ENCODE peak calls at places on chromosomes 5 and 9, in seven cellular contexts. A is amygdala; J is CD8-positive, alpha-beta memory T cell; X is cardiac fibroblast; L is fibroblast of pulmonary artery; Y is A549; C is cardiac muscle cell. P is an unnamed sample.

GRCh38 chr9:134224130-134224826 is 59.9 kb upstream of the RNU6ATAC start:
- DNase-seq in A (no peak), J (no peak), X (no peak), L (no peak), Y (no peak), C (no peak), P (no peak)

GRCh38 chr5:65190328-65191053 is 291.2 kb downstream of the ADAMTS6 start:
- DNase-seq in A (no peak), J (no peak), X (peak; percentile 99), L (peak; percentile 95), Y (no peak), C (peak; percentile 89), P (no peak)

GRCh38 chr5:78757269-78758053 is 108.9 kb upstream of the LHFPL2 start:
- DNase-seq in A (no peak), J (no peak), X (peak; percentile 81), L (peak; percentile 51), Y (no peak), C (peak; percentile 72), P (no peak)

GRCh38 chr9:127224883-127225739 is 39.5 kb upstream of the GARNL3 start:
- DNase-seq in A (peak; percentile 86), J (peak; percentile 86), X (peak; percentile 85), L (peak; percentile 89), Y (peak; percentile 95), C (peak; percentile 94), P (peak; percentile 88)

GRCh38 chr9:37446401-37446800 is 18.8 kb downstream of the ZBTB5 start:
- DNase-seq in A (no peak), J (no peak), X (no peak), L (no peak), Y (no peak), C (no peak), P (no peak)

GRCh38 chr9:134123764-134124128 is 12.1 kb upstream of the WDR5 start:
- DNase-seq in A (no peak), J (no peak), X (no peak), L (no peak), Y (no peak), C (no peak), P (no peak)

GRCh38 chr9:77460938-77461337 is 187.2 kb downstream of the GNA14 start:
- DNase-seq in A (no peak), J (no peak), X (no peak), L (no peak), Y (no peak), C (no peak), P (no peak)

GRCh38 chr5:130183115-130183514 is 278.9 kb downstream of the CHSY3 start:
- DNase-seq in A (no peak), J (no peak), X (no peak), L (no peak), Y (no peak), C (no peak), P (no peak)

GRCh38 chr5:90962481-90962880 is 403.9 kb downstream of the ADGRV1 start:
- DNase-seq in A (no peak), J (no peak), X (peak; percentile 40), L (peak; percentile 18), Y (no peak), C (no peak), P (no peak)

GRCh38 chr9:137053944-137054931 is at the start of gene ENTPD2:
- DNase-seq in A (no peak), J (no peak), X (no peak), L (no peak), Y (no peak), C (no peak), P (peak; percentile 43)

GRCh38 chr5:169577966-169578365 is 5.6 kb upstream of the SPDL1 start:
- DNase-seq in A (no peak), J (no peak), X (peak; percentile 65), L (peak; percentile 66), Y (no peak), C (peak; percentile 79), P (no peak)

GRCh38 chr5:139654464-139654863 is 6.3 kb downstream of the CXXC5 start:
- DNase-seq in A (no peak), J (no peak), X (no peak), L (no peak), Y (no peak), C (no peak), P (no peak)

GRCh38 chr5:125073090-125073489 is 326.7 kb upstream of the ZNF608 start:
- DNase-seq in A (no peak), J (no peak), X (no peak), L (no peak), Y (no peak), C (no peak), P (no peak)

GRCh38 chr9:21031091-21031817 is at the start of gene HACD4:
- DNase-seq in A (no peak), J (peak; percentile 69), X (peak; percentile 42), L (peak; percentile 38), Y (peak; percentile 48), C (peak; percentile 72), P (peak; percentile 50)

GRCh38 chr5:103908327-103909099 is 345.9 kb upstream of the NUDT12 start:
- DNase-seq in A (no peak), J (no peak), X (no peak), L (no peak), Y (no peak), C (no peak), P (no peak)

GRCh38 chr5:81183811-81184748 is 49.0 kb upstream of the CKMT2 start:
- DNase-seq in A (no peak), J (no peak), X (no peak), L (no peak), Y (no peak), C (no peak), P (no peak)

GRCh38 chr9:88477300-88477751 is 57.7 kb upstream of the NXNL2 start:
- DNase-seq in A (no peak), J (no peak), X (peak; percentile 96), L (peak; percentile 80), Y (no peak), C (peak; percentile 81), P (no peak)

GRCh38 chr5:68465133-68465532 is 249.6 kb downstream of the PIK3R1 start:
- DNase-seq in A (no peak), J (no peak), X (no peak), L (no peak), Y (no peak), C (no peak), P (no peak)

P was measured in T-helper 1 cell.